ENCODE peak calls at places on chromosomes 5 and 9, in seven cellular contexts. K is kidney epithelial cell, R is body of pancreas, P is A549, C is AG04450, Z is cardiac muscle cell, S is brain microvascular endothelial cell. J is an unnamed sample.

GRCh38 chr9:98869078-98869745 is 61.7 kb downstream of the GALNT12 start:
- DNase-seq in P (no peak), S (no peak), Z (no peak), K (no peak), C (no peak), R (peak; percentile 9), J (no peak)

GRCh38 chr5:140360681-140361479 is 886 bp downstream of the SLC4A9 start:
- DNase-seq in Z (no peak), S (no peak), C (no peak), R (no peak), K (no peak), P (no peak), J (no peak)

GRCh38 chr5:173880306-173880985 is 7.7 kb upstream of the CPEB4 start:
- DNase-seq in P (peak; percentile 33), K (no peak), Z (peak; percentile 66), C (peak; percentile 92), R (no peak), S (peak; percentile 92), J (no peak)

GRCh38 chr5:15933481-15934207 is 245.9 kb downstream of the MARCHF11 start:
- DNase-seq in R (no peak), C (no peak), S (no peak), P (no peak), K (peak; percentile 31), Z (peak; percentile 63), J (no peak)

GRCh38 chr9:136826188-136826541 is 16.1 kb upstream of the AJM1 start:
- DNase-seq in S (no peak), P (no peak), K (no peak), Z (no peak), R (no peak), C (no peak), J (no peak)

GRCh38 chr9:129610473-129611301 is 10.2 kb downstream of the C9orf50 start:
- DNase-seq in P (peak; percentile 74), K (no peak), Z (peak; percentile 77), R (peak; percentile 82), C (no peak), S (peak; percentile 56), J (no peak)

GRCh38 chr9:72129271-72130156 is 19.7 kb upstream of the GDA start:
- DNase-seq in C (no peak), K (no peak), S (no peak), P (peak; percentile 42), R (peak; percentile 36), Z (no peak), J (no peak)

GRCh38 chr5:1545798-1546355 is 22.1 kb upstream of the LPCAT1 start:
- DNase-seq in R (no peak), S (no peak), Z (no peak), P (no peak), C (no peak), K (peak; percentile 42), J (no peak)

GRCh38 chr5:103298557-103298956 is 40.0 kb downstream of the MACIR start:
- DNase-seq in K (no peak), R (no peak), Z (no peak), P (no peak), S (no peak), C (no peak), J (no peak)

GRCh38 chr5:77073667-77074066 is 13.4 kb downstream of the ZBED3 start:
- DNase-seq in S (peak; percentile 43), C (no peak), R (no peak), K (no peak), Z (peak; percentile 62), P (no peak), J (no peak)

GRCh38 chr9:12889402-12890106 is 114.7 kb downstream of the LURAP1L start:
- DNase-seq in P (no peak), C (no peak), S (no peak), Z (peak; percentile 45), K (no peak), R (no peak), J (no peak)

GRCh38 chr9:94971378-94972131 is 245.1 kb downstream of the AOPEP start:
- DNase-seq in P (no peak), Z (peak; percentile 31), S (no peak), C (no peak), R (peak; percentile 54), K (no peak), J (no peak)

GRCh38 chr5:178143901-178144300 is 9.8 kb downstream of the NHP2 start:
- DNase-seq in R (no peak), Z (peak; percentile 76), K (no peak), P (no peak), C (peak; percentile 47), S (no peak), J (no peak)

GRCh38 chr5:136087961-136088871 is 44.4 kb upstream of the SMAD5 start:
- DNase-seq in C (no peak), R (peak; percentile 74), Z (peak; percentile 90), P (no peak), S (peak; percentile 45), K (no peak), J (no peak)

GRCh38 chr9:129472651-129473102 is 148.2 kb downstream of the C9orf50 start:
- DNase-seq in R (no peak), P (no peak), C (no peak), Z (no peak), K (no peak), S (no peak), J (no peak)

GRCh38 chr5:177232358-177232757 is 71.2 kb downstream of the RAB24 start:
- DNase-seq in S (peak; percentile 16), C (no peak), P (no peak), Z (no peak), K (no peak), R (no peak), J (no peak)

GRCh38 chr5:102863764-102864560 is 108.9 kb downstream of the PAM start:
- DNase-seq in Z (no peak), C (no peak), S (no peak), K (no peak), P (no peak), R (no peak), J (no peak)

GRCh38 chr9:108297025-108297424 is 558.8 kb downstream of the ACTL7B start:
- DNase-seq in S (no peak), C (peak; percentile 55), P (no peak), Z (peak; percentile 76), R (no peak), K (no peak), J (peak; percentile 36)

GRCh38 chr5:39080597-39081204 is 6.5 kb upstream of the RICTOR start:
- DNase-seq in Z (peak; percentile 87), K (no peak), R (peak; percentile 58), C (peak; percentile 47), S (peak; percentile 25), P (peak; percentile 92), J (no peak)

GRCh38 chr5:135345945-135346731 is 52.9 kb downstream of the MACROH2A1 start:
- DNase-seq in Z (no peak), K (no peak), P (no peak), S (no peak), R (no peak), C (no peak), J (no peak)

GRCh38 chr5:132839426-132840301 is 9.2 kb upstream of the SHROOM1 start:
- DNase-seq in S (peak; percentile 42), Z (peak; percentile 76), R (no peak), K (peak; percentile 48), C (peak; percentile 41), P (no peak), J (peak; percentile 36)

GRCh38 chr5:124880903-124881302 is 134.5 kb upstream of the ZNF608 start:
- DNase-seq in C (no peak), R (no peak), S (no peak), P (no peak), K (no peak), Z (no peak), J (no peak)

GRCh38 chr5:6525422-6525821 is 76.8 kb downstream of the UBE2QL1 start:
- DNase-seq in S (no peak), Z (no peak), P (no peak), K (no peak), C (no peak), R (no peak), J (no peak)

GRCh38 chr9:21434202-21435014 is 5.8 kb upstream of the IFNA1 start:
- DNase-seq in R (peak; percentile 56), C (peak; percentile 52), S (peak; percentile 71), Z (peak; percentile 85), K (no peak), P (peak; percentile 77), J (peak; percentile 69)

GRCh38 chr5:1648806-1649205 is 125.0 kb upstream of the LPCAT1 start:
- DNase-seq in Z (peak; percentile 10), P (no peak), S (no peak), R (no peak), K (no peak), C (no peak), J (peak; percentile 65)

GRCh38 chr9:27125936-27126335 is 16.9 kb downstream of the TEK start:
- DNase-seq in C (peak; percentile 70), K (no peak), P (no peak), R (no peak), S (no peak), Z (no peak), J (no peak)

GRCh38 chr5:181205735-181206401 is 872 bp upstream of the TRIM7 start:
- DNase-seq in C (no peak), R (no peak), P (no peak), Z (peak; percentile 61), S (no peak), K (no peak), J (no peak)

GRCh38 chr5:3659907-3660306 is 64.3 kb downstream of the IRX1 start:
- DNase-seq in K (no peak), Z (peak; percentile 1), C (no peak), P (no peak), R (no peak), S (no peak), J (no peak)

GRCh38 chr5:131279209-131279608 is 15.4 kb downstream of the CDC42SE2 start:
- DNase-seq in C (no peak), S (no peak), R (no peak), K (no peak), Z (no peak), P (no peak), J (no peak)

GRCh38 chr5:73437126-73438047 is 11.2 kb downstream of the FOXD1 start:
- DNase-seq in K (peak; percentile 49), S (peak; percentile 53), Z (no peak), C (no peak), P (peak; percentile 79), R (no peak), J (no peak)
- TF ChIP-seq CTCF in K (peak; percentile 52), S (peak; percentile 65), Z (peak; percentile 6), C (peak; percentile 45), P (peak; percentile 76), R (no peak), J (peak; percentile 56)

GRCh38 chr5:67166460-67166871 is 30.1 kb downstream of the CD180 start:
- DNase-seq in R (peak; percentile 26), C (no peak), P (no peak), S (no peak), Z (no peak), K (no peak), J (no peak)
- H3K4me3 ChIP-seq in R (no peak overlapping the region), C (no peak overlapping the region), P (peak overlapping the region; percentile 9), S (peak overlapping the region; percentile 26), Z (no peak overlapping the region), K (no peak overlapping the region), J (no peak overlapping the region)

DNA sequence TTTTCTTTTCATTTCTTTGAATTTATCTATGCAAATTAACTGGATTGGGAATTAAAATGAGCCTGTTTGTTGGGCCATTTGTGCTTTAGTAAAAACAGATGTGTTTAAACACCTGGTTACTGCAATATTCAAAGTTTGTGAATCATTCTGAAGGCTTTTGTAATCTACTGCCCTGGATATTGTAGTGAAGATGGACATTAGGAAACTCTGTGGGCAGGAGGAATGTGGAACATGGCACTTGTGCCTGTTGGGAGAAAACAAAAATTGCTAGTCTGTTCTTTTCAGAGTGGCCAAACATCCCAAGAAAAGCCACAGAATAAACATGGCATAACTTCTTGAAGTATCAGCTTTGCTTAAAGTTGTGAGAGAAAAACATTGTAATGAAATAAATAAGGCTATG is 40.8 kb downstream of the CHSY3 start:
- DNase-seq in R (no peak), K (peak; percentile 12), S (peak; percentile 46), Z (peak; percentile 78), C (peak; percentile 3), P (no peak), J (peak; percentile 71)
- TF ChIP-seq CTCF in R (no peak), K (no peak), S (no peak), Z (no peak), C (no peak), P (no peak), J (no peak)

GRCh38 chr9:97853844-97854695 is 1.0 kb downstream of the FOXE1 start:
- DNase-seq in K (no peak), P (peak; percentile 87), C (no peak), R (no peak), S (no peak), Z (peak; percentile 39), J (no peak)
- H3K4me3 ChIP-seq in K (peak overlapping the region; percentile 42), P (peak overlapping the region; percentile 74), C (peak overlapping the region; percentile 34), R (no peak overlapping the region), S (no peak overlapping the region), Z (peak overlapping the region; percentile 35), J (peak overlapping the region; percentile 7)